ENCODE peak calls at places on chromosomes 1 and 21, in five cellular contexts. H, E, X, Z and D are unnamed samples.

GRCh38 chr1:9211291-9211811 is 23.2 kb upstream of the H6PD start:
- DNase-seq in H (no peak), E (no peak), X (no peak), Z (no peak), D (no peak)

GRCh38 chr1:180193371-180194047 is 36.6 kb upstream of the LHX4 start:
- DNase-seq in H (no peak), E (no peak), X (no peak), Z (no peak), D (no peak)

GRCh38 chr21:30577766-30578165 is 12.4 kb downstream of the KRTAP22-2 start:
- DNase-seq in H (no peak), E (no peak), X (no peak), Z (no peak), D (no peak)

GRCh38 chr1:161962094-161962887 is 61.4 kb downstream of the OLFML2B start:
- DNase-seq in H (no peak), E (peak), X (peak), Z (no peak), D (no peak)

GRCh38 chr1:22780696-22781095 is 70.1 kb downstream of the EPHB2 start:
- DNase-seq in H (no peak), E (peak), X (no peak), Z (no peak), D (peak)

GRCh38 chr1:13769830-13770229 is 69.8 kb downstream of the PRDM2 start:
- DNase-seq in H (no peak), E (no peak), X (no peak), Z (no peak), D (no peak)

GRCh38 chr1:241591736-241592135 is 48.4 kb downstream of the CHML start:
- DNase-seq in H (no peak), E (no peak), X (no peak), Z (no peak), D (no peak)

GRCh38 chr1:27759236-27759635 is 13.8 kb upstream of the STX12 start:
- DNase-seq in H (no peak), E (no peak), X (no peak), Z (no peak), D (no peak)

GRCh38 chr1:99457381-99458165 is 188.3 kb upstream of the PALMD start:
- DNase-seq in H (no peak), E (peak), X (no peak), Z (no peak), D (no peak)

GRCh38 chr1:222521299-222522104 is 26.4 kb downstream of the HHIPL2 start:
- DNase-seq in H (no peak), E (peak), X (no peak), Z (no peak), D (no peak)

GRCh38 chr1:21607549-21608529 is 61.3 kb downstream of the RAP1GAP start:
- DNase-seq in H (peak), E (peak), X (peak), Z (no peak), D (peak)

GRCh38 chr1:184143449-184143848 is 91.9 kb downstream of the TSEN15 start:
- DNase-seq in H (no peak), E (no peak), X (no peak), Z (no peak), D (no peak)

GRCh38 chr1:159790237-159790917 is 9.6 kb downstream of the DUSP23 start:
- DNase-seq in H (no peak), E (no peak), X (peak), Z (no peak), D (peak)

GRCh38 chr1:61887921-61888564 is 145.8 kb downstream of the PATJ start:
- DNase-seq in H (no peak), E (no peak), X (no peak), Z (no peak), D (no peak)